ENCODE peak calls at places on chromosomes 2 and 18, in four cellular contexts. One of them, this sample, is unnamed.

GRCh38 chr2:210072922-210073509 is 70.6 kb downstream of the RPE start:
- DNase-seq in body of pancreas: peak
- DNase-seq in NCI-H2081: peak
- DNase-seq in H1: no peak
- DNase-seq in this sample: peak

GRCh38 chr18:5370332-5370731 is 74.8 kb upstream of the ZBTB14 start:
- DNase-seq in body of pancreas: no peak
- DNase-seq in NCI-H2081: no peak
- DNase-seq in H1: no peak
- DNase-seq in this sample: no peak

GRCh38 chr2:228131833-228132232 is 49.7 kb downstream of the SPHKAP start:
- DNase-seq in body of pancreas: no peak
- DNase-seq in NCI-H2081: no peak
- DNase-seq in H1: no peak
- DNase-seq in this sample: no peak

GRCh38 chr2:35973737-35974132 is 381.8 kb upstream of the CRIM1 start:
- DNase-seq in body of pancreas: peak
- DNase-seq in NCI-H2081: no peak
- DNase-seq in H1: no peak
- DNase-seq in this sample: no peak

GRCh38 chr2:224069172-224069571 is 30.1 kb upstream of the SERPINE2 start:
- DNase-seq in body of pancreas: peak
- DNase-seq in NCI-H2081: no peak
- DNase-seq in H1: no peak
- DNase-seq in this sample: no peak

GRCh38 chr2:52861606-52862005 is 906.0 kb upstream of the CHAC2 start:
- DNase-seq in body of pancreas: no peak
- DNase-seq in NCI-H2081: no peak
- DNase-seq in H1: no peak
- DNase-seq in this sample: no peak

GRCh38 chr2:148764820-148765219 is 110.2 kb upstream of the KIF5C start:
- DNase-seq in body of pancreas: no peak
- DNase-seq in NCI-H2081: no peak
- DNase-seq in H1: no peak
- DNase-seq in this sample: no peak

GRCh38 chr2:120761164-120761861 is 25.6 kb downstream of the GLI2 start:
- DNase-seq in body of pancreas: no peak
- DNase-seq in NCI-H2081: no peak
- DNase-seq in H1: no peak
- DNase-seq in this sample: no peak

GRCh38 chr2:219628986-219629901 is 1.8 kb downstream of the SLC4A3 start:
- DNase-seq in body of pancreas: no peak
- DNase-seq in NCI-H2081: no peak
- DNase-seq in H1: no peak
- DNase-seq in this sample: no peak

GRCh38 chr2:206915136-206915535 is 24.2 kb upstream of the CPO start:
- DNase-seq in body of pancreas: no peak
- DNase-seq in NCI-H2081: no peak
- DNase-seq in H1: no peak
- DNase-seq in this sample: peak

GRCh38 chr18:46393230-46393629 is 263.8 kb downstream of the LOXHD1 start:
- DNase-seq in body of pancreas: no peak
- DNase-seq in NCI-H2081: no peak
- DNase-seq in H1: no peak
- DNase-seq in this sample: no peak

GRCh38 chr2:146305164-146305563 is 1539.7 kb upstream of the ACVR2A start:
- DNase-seq in body of pancreas: no peak
- DNase-seq in NCI-H2081: no peak
- DNase-seq in H1: no peak
- DNase-seq in this sample: no peak